ENCODE peak calls at places on chromosomes 2 and 18, in seven cellular contexts. Y is Calu3; M is fibroblast of pulmonary artery; D is Kasumi-1; T is B cell; X is activated naive CD4-positive, alpha-beta T cell treated with anti-CD3 and anti-CD28 coated beads, Interleukin-2, amount 10 ng/mL, durations not matched to agents 7 days and 5 days; G is mesendoderm. P is an unnamed sample.

GRCh38 chr18:7921938-7922587 is 354.9 kb downstream of the PTPRM start:
- DNase-seq in M (peak; percentile 82), X (no peak), Y (peak; percentile 48), T (no peak), D (no peak), G (no peak), P (no peak)

GRCh38 chr2:184683923-184684322 is 85.6 kb downstream of the ZNF804A start:
- DNase-seq in T (no peak), D (no peak), X (no peak), Y (no peak), M (no peak), G (no peak), P (no peak)

GRCh38 chr18:21100141-21100540 is 11.5 kb downstream of the ROCK1 start:
- DNase-seq in M (peak; percentile 55), D (no peak), X (no peak), T (no peak), Y (no peak), G (no peak), P (no peak)

GRCh38 chr2:218368150-218368528 is 11.5 kb downstream of the CATIP start:
- DNase-seq in T (no peak), M (no peak), D (no peak), Y (no peak), X (no peak), G (no peak), P (no peak)

GRCh38 chr2:47274054-47274779 is 119.1 kb upstream of the STPG4 start:
- DNase-seq in X (no peak), D (no peak), M (peak; percentile 69), Y (no peak), T (no peak), G (no peak), P (no peak)

GRCh38 chr2:38230756-38231155 is 146.3 kb downstream of the ATL2 start:
- DNase-seq in Y (no peak), G (no peak), D (no peak), T (no peak), X (no peak), M (no peak), P (no peak)

GRCh38 chr2:153320892-153321291 is 157.7 kb downstream of the RPRM start:
- DNase-seq in T (no peak), Y (no peak), X (no peak), M (no peak), D (no peak), G (no peak), P (no peak)

GRCh38 chr2:20221169-20221938 is 3.6 kb downstream of the SDC1 start:
- DNase-seq in X (no peak), D (no peak), T (no peak), G (peak; percentile 67), Y (no peak), M (peak; percentile 33), P (no peak)

GRCh38 chr18:24534271-24534670 is 73.8 kb downstream of the HRH4 start:
- DNase-seq in X (no peak), Y (no peak), G (no peak), M (no peak), T (no peak), D (no peak), P (no peak)

GRCh38 chr2:234823877-234824376 is 127.9 kb upstream of the SH3BP4 start:
- DNase-seq in M (peak; percentile 98), Y (peak; percentile 69), T (no peak), D (no peak), X (no peak), G (no peak), P (no peak)